ENCODE peak calls at places on chromosome 3, in four cellular contexts. I, W, V and D are unnamed samples.
A peak's percentile ranks its signal among the peaks of the same experiment; 100 is the strongest.

GRCh38 chr3:191133359-191133758 is 65.7 kb upstream of the OSTN start:
- DNase-seq in W (no peak), V (no peak), I (no peak), D (no peak)

GRCh38 chr3:197750863-197751737 is 1.4 kb downstream of the FYTTD1 start:
- DNase-seq in V (peak; percentile 41), I (peak; percentile 43), W (peak; percentile 68), D (peak; percentile 35)

GRCh38 chr3:50274371-50275104 is 4.3 kb upstream of the LSMEM2 start:
- DNase-seq in V (peak; percentile 77), I (peak; percentile 66), W (peak; percentile 85), D (peak; percentile 81)

GRCh38 chr3:129183569-129184395 is at the start of gene CNBP:
- DNase-seq in W (peak; percentile 98), I (peak; percentile 97), V (peak; percentile 96), D (peak; percentile 98)

GRCh38 chr3:66390013-66390412 is 110.8 kb downstream of the LRIG1 start:
- DNase-seq in V (peak; percentile 70), I (no peak), W (peak; percentile 58), D (no peak)

GRCh38 chr3:173065543-173065970 is 75.5 kb downstream of the SPATA16 start:
- DNase-seq in V (no peak), W (peak; percentile 13), I (peak; percentile 71), D (no peak)

GRCh38 chr3:149199474-149199873 is 22.2 kb downstream of the CP start:
- DNase-seq in W (no peak), I (peak; percentile 56), V (no peak), D (no peak)

GRCh38 chr3:112126501-112126900 is 6.5 kb downstream of the GCSAM start:
- DNase-seq in W (no peak), I (peak; percentile 21), V (peak; percentile 82), D (no peak)

GRCh38 chr3:56468184-56469106 is at the start of gene ERC2:
- DNase-seq in W (no peak), V (no peak), I (peak; percentile 45), D (no peak)

DNA sequence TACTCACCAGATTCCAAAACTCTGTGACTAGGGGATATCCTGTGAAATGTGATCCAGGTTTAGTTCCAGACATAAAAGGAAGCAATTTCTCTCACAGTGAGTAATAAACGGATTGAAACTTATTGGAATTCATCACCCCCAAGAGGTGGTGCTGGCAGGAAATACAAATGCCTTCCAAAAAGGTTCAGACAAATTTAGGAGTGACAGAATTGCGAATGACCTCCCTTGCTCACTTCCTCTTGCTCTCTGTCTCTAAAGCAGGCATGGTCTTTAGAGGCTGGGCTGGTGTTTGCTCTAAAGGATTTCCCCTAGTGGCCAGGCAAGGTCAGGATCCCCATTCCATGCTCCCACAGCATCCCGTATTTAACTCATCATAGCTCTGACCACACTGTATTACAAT is 449.4 kb upstream of the PPP2R3A start:
- DNase-seq in V (no peak), I (peak; percentile 2), W (no peak), D (no peak)
- TF ChIP-seq CTCF in V (no peak), I (no peak), W (no peak), D (no peak)

DNA sequence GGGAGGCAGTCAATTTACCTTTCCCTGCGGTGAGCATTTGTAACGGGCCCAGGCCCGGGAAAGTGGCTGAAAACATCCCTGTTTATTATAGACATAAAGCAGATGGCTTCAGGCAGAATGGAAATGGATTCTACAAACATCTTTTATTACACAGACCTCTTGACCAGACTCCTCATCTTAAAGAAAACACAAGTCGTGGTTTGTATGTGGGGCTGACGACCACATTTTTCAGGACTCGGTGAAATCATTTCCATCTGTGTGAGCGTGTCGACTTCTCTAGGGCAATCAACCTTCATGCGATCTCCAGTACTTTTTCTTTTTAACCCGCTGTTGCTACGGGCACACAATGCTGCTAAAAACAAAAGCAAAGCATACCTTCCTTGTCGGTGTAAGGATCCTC is 43.5 kb downstream of the NMNAT3 start:
- DNase-seq in V (no peak), W (no peak), I (no peak), D (no peak)
- TF ChIP-seq CTCF in V (no peak), W (no peak), I (no peak), D (no peak)

GRCh38 chr3:164918915-164919314 is 159.4 kb downstream of the SI start:
- DNase-seq in W (no peak), V (no peak), I (no peak), D (no peak)
- TF ChIP-seq CTCF in W (no peak), V (no peak), I (no peak), D (no peak)

GRCh38 chr3:140216249-140216648 is 281.3 kb downstream of the CLSTN2 start:
- DNase-seq in W (peak; percentile 44), I (no peak), V (peak; percentile 26), D (peak; percentile 43)

GRCh38 chr3:140219161-140219745 is 284.3 kb downstream of the CLSTN2 start:
- DNase-seq in W (no peak), I (no peak), V (no peak), D (no peak)

GRCh38 chr3:140223631-140224030 is 288.6 kb downstream of the CLSTN2 start:
- DNase-seq in V (no peak), I (no peak), W (no peak), D (no peak)

GRCh38 chr3:140223197-140223596 is 288.2 kb downstream of the CLSTN2 start:
- DNase-seq in V (no peak), W (no peak), I (no peak), D (no peak)

GRCh38 chr3:140219923-140220452 is 285.0 kb downstream of the CLSTN2 start:
- DNase-seq in V (no peak), W (peak; percentile 62), I (no peak), D (peak; percentile 23)
- TF ChIP-seq CTCF in V (peak; percentile 41), W (peak; percentile 48), I (no peak), D (peak; percentile 48)

DNA sequence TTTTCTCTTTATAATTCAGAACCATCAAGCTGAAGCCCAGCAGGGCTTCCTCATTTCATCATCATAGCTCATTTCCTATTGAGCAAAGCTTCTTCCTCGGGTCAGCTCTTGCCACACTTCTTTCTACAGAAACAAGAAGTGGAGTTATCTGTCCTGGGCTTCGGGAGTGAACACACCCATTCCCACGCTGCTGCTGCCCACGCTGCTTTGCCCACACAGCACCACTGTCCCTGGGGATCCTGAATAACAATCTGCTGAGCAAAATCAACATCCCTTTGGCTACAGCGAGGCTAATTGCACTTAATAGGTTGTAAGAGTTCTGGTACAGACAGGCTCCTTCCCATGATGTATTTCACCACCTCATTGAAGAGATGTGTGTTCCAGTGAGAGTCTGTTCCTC is 23.7 kb downstream of the CEP19 start:
- DNase-seq in V (no peak), I (peak; percentile 98), W (no peak), D (no peak)
- TF ChIP-seq CTCF in V (no peak), I (no peak), W (no peak), D (no peak)

GRCh38 chr3:44915702-44916438 is 41.5 kb downstream of the TGM4 start:
- DNase-seq in V (no peak), I (peak; percentile 59), W (no peak), D (no peak)
- TF ChIP-seq CTCF in V (no peak), I (peak; percentile 28), W (no peak), D (no peak)

GRCh38 chr3:114151091-114151490 is 27.8 kb downstream of the DRD3 start:
- DNase-seq in W (no peak), I (no peak), V (no peak), D (no peak)

GRCh38 chr3:114152519-114153151 is 26.2 kb downstream of the DRD3 start:
- DNase-seq in V (peak; percentile 82), I (peak; percentile 90), W (peak; percentile 84), D (peak; percentile 82)

GRCh38 chr3:114157321-114157720 is 21.5 kb downstream of the DRD3 start:
- DNase-seq in W (no peak), I (no peak), V (no peak), D (no peak)

GRCh38 chr3:114154321-114154821 is 24.5 kb downstream of the DRD3 start:
- DNase-seq in V (no peak), W (no peak), I (no peak), D (no peak)

DNA sequence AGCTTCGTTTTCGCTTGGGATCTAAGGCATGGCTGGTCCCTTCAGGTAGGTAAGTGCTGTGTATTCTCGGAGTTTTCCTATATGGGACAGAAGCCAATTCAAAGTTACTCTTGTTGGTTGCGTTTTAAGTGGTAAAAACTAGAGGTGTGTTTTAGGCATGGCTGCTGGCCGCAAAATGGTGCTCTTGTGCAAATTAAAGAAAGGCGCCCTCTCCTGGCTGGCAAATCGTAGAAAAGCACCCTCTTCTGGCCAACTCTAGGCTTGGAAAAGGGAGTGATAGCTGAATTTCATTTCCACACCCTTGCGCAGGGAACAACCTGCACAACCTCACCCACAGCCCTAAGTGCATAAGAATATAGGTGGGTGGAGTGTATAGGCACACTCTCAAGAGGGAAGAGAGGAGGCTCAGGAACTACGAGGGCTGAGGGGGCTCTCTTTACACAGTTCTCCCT is 23.5 kb downstream of the DRD3 start:
- DNase-seq in W (peak; percentile 55), V (peak; percentile 47), I (peak; percentile 54), D (peak; percentile 28)
- TF ChIP-seq CTCF in W (peak; percentile 54), V (peak; percentile 89), I (peak; percentile 55), D (peak; percentile 62)